ENCODE peak calls at places on chromosomes 16 and 17, in ten cellular contexts. I is activated T-helper 9 cell treated with anti-CD3 and anti-CD28 coated beads, Interleukin-2, amount 50 U/mL, for 16 hours; O is stimulated activated CD4-positive, alpha-beta T cell treated with anti-CD3 and anti-CD28 coated beads, TNF-alpha, amount 100 ng/mL, for 48 hours; K is neural progenitor cell; N is cardiac muscle cell; Y is omental fat pad; T is T-helper 2 cell; E is cerebellar nuclear complex; M is ovary; Q is activated naive CD8-positive, alpha-beta T cell treated with anti-CD3 and anti-CD28 coated beads, Interleukin-2, amount 50 U/mL, for 16 hours. L is an unnamed sample.

GRCh38 chr16:81310045-81310644 is 4.6 kb upstream of the GAN start:
- DNase-seq in I (no peak), O (no peak), K (no peak), N (no peak), Y (no peak), T (no peak), E (no peak), M (no peak), Q (no peak), L (no peak)

GRCh38 chr16:66590322-66590721 is 11.1 kb downstream of the CMTM2 start:
- DNase-seq in I (no peak), O (no peak), K (no peak), N (no peak), Y (no peak), T (peak), E (no peak), M (no peak), Q (no peak), L (no peak)

GRCh38 chr17:72465191-72466024 is 344.6 kb downstream of the SOX9 start:
- DNase-seq in I (no peak), O (no peak), K (no peak), N (no peak), Y (no peak), T (no peak), E (no peak), M (no peak), Q (no peak), L (no peak)

GRCh38 chr17:11144358-11145233 is 96.4 kb upstream of the SHISA6 start:
- DNase-seq in I (no peak), O (no peak), K (peak), N (peak), Y (no peak), T (peak), E (no peak), M (no peak), Q (no peak), L (no peak)

GRCh38 chr17:13931752-13932477 is 137.4 kb upstream of the COX10 start:
- DNase-seq in I (no peak), O (no peak), K (no peak), N (no peak), Y (peak), T (no peak), E (no peak), M (no peak), Q (no peak), L (peak)

GRCh38 chr17:44044092-44044491 is 22.4 kb downstream of the LSM12 start:
- DNase-seq in I (no peak), O (no peak), K (no peak), N (no peak), Y (no peak), T (no peak), E (no peak), M (no peak), Q (no peak), L (no peak)

GRCh38 chr16:51450913-51451312 is 299.8 kb upstream of the SALL1 start:
- DNase-seq in I (no peak), O (no peak), K (no peak), N (no peak), Y (no peak), T (no peak), E (no peak), M (no peak), Q (no peak), L (no peak)

GRCh38 chr16:61435356-61435755 is 600.9 kb downstream of the CDH8 start:
- DNase-seq in I (no peak), O (no peak), K (no peak), N (no peak), Y (no peak), T (no peak), E (no peak), M (no peak), Q (no peak), L (no peak)

GRCh38 chr16:82639666-82640336 is 13.0 kb downstream of the CDH13 start:
- DNase-seq in I (peak), O (no peak), K (peak), N (peak), Y (no peak), T (peak), E (no peak), M (no peak), Q (no peak), L (peak)

GRCh38 chr16:88647178-88648070 is 3.4 kb downstream of the CYBA start:
- DNase-seq in I (no peak), O (no peak), K (no peak), N (no peak), Y (no peak), T (no peak), E (no peak), M (no peak), Q (no peak), L (no peak)

GRCh38 chr17:76826290-76827138 is 41.7 kb upstream of the MGAT5B start:
- DNase-seq in I (no peak), O (no peak), K (no peak), N (peak), Y (no peak), T (peak), E (no peak), M (no peak), Q (no peak), L (no peak)

GRCh38 chr17:47246120-47246519 is 7.5 kb upstream of the ITGB3 start:
- DNase-seq in I (no peak), O (no peak), K (no peak), N (no peak), Y (no peak), T (no peak), E (no peak), M (no peak), Q (no peak), L (no peak)

GRCh38 chr17:41717408-41718286 is 5.5 kb downstream of the GAST start:
- DNase-seq in I (no peak), O (no peak), K (no peak), N (no peak), Y (no peak), T (no peak), E (no peak), M (no peak), Q (no peak), L (no peak)

GRCh38 chr17:76740329-76741118 is 2.6 kb downstream of the MFSD11 start:
- DNase-seq in I (no peak), O (no peak), K (no peak), N (peak), Y (no peak), T (no peak), E (no peak), M (no peak), Q (no peak), L (no peak)

GRCh38 chr17:511833-512251 is 159.2 kb upstream of the RPH3AL start:
- DNase-seq in I (no peak), O (no peak), K (no peak), N (no peak), Y (no peak), T (no peak), E (no peak), M (peak), Q (no peak), L (no peak)

GRCh38 chr16:66551362-66551761 is 1.0 kb upstream of the CKLF start:
- DNase-seq in I (peak), O (peak), K (peak), N (peak), Y (no peak), T (peak), E (no peak), M (peak), Q (peak), L (no peak)

GRCh38 chr17:77888242-77889134 is 70.0 kb upstream of the TNRC6C start:
- DNase-seq in I (no peak), O (no peak), K (no peak), N (no peak), Y (no peak), T (no peak), E (no peak), M (no peak), Q (no peak), L (peak)

GRCh38 chr16:62665269-62665668 is 629.0 kb upstream of the CDH8 start:
- DNase-seq in I (no peak), O (no peak), K (peak), N (no peak), Y (no peak), T (no peak), E (no peak), M (no peak), Q (no peak), L (no peak)

GRCh38 chr16:28977703-28978641 is 3.4 kb downstream of the SPNS1 start:
- DNase-seq in I (no peak), O (no peak), K (peak), N (peak), Y (no peak), T (no peak), E (no peak), M (no peak), Q (no peak), L (no peak)

GRCh38 chr17:45355087-45355486 is 38.3 kb upstream of the MAP3K14 start:
- DNase-seq in I (no peak), O (no peak), K (no peak), N (no peak), Y (no peak), T (no peak), E (no peak), M (no peak), Q (no peak), L (peak)

GRCh38 chr17:50562266-50563094 is 2.0 kb downstream of the CACNA1G start:
- DNase-seq in I (no peak), O (no peak), K (no peak), N (no peak), Y (no peak), T (no peak), E (no peak), M (no peak), Q (no peak), L (no peak)

GRCh38 chr17:48374650-48375230 is 55.3 kb downstream of the SKAP1 start:
- DNase-seq in I (no peak), O (peak), K (peak), N (peak), Y (no peak), T (peak), E (no peak), M (no peak), Q (no peak), L (no peak)

GRCh38 chr17:3944485-3945388 is 19.5 kb downstream of the ATP2A3 start:
- DNase-seq in I (peak), O (no peak), K (peak), N (peak), Y (no peak), T (no peak), E (no peak), M (peak), Q (no peak), L (peak)

L was measured in upper lobe of right lung.